ENCODE peak calls at places on chromosomes 13 and 19, in four cellular contexts. One of them, this sample, is unnamed.

GRCh38 chr13:28357247-28357825 is 137.6 kb downstream of the FLT1 start:
- DNase-seq in H54: no peak
- DNase-seq in ELR: peak
- DNase-seq in C1 segment of cervical spinal cord: no peak
- DNase-seq in this sample: no peak

GRCh38 chr13:50208826-50209335 is 193.6 kb downstream of the KCNRG start:
- DNase-seq in H54: peak
- DNase-seq in ELR: peak
- DNase-seq in C1 segment of cervical spinal cord: no peak
- DNase-seq in this sample: no peak

GRCh38 chr13:95023405-95023804 is 277.8 kb downstream of the ABCC4 start:
- DNase-seq in H54: no peak
- DNase-seq in ELR: peak
- DNase-seq in C1 segment of cervical spinal cord: no peak
- DNase-seq in this sample: peak

GRCh38 chr19:35710784-35711723 is 6.7 kb downstream of the ZBTB32 start:
- DNase-seq in H54: no peak
- DNase-seq in ELR: peak
- DNase-seq in C1 segment of cervical spinal cord: no peak
- DNase-seq in this sample: no peak

GRCh38 chr13:112984501-112984900 is 15.5 kb downstream of the MCF2L start:
- DNase-seq in H54: no peak
- DNase-seq in ELR: peak
- DNase-seq in C1 segment of cervical spinal cord: no peak
- DNase-seq in this sample: no peak

GRCh38 chr13:48532146-48532472 is 771 bp downstream of the RCBTB2 start:
- DNase-seq in H54: no peak
- DNase-seq in ELR: peak
- DNase-seq in C1 segment of cervical spinal cord: no peak
- DNase-seq in this sample: no peak

GRCh38 chr19:46350758-46351159 is 3.9 kb downstream of the PPP5C start:
- DNase-seq in H54: no peak
- DNase-seq in ELR: no peak
- DNase-seq in C1 segment of cervical spinal cord: no peak
- DNase-seq in this sample: no peak

GRCh38 chr19:38780443-38780842 is 7.1 kb upstream of the LGALS7 start:
- DNase-seq in H54: no peak
- DNase-seq in ELR: no peak
- DNase-seq in C1 segment of cervical spinal cord: no peak
- DNase-seq in this sample: no peak

GRCh38 chr19:3196064-3196932 is 10.6 kb downstream of the NCLN start:
- DNase-seq in H54: no peak
- DNase-seq in ELR: no peak
- DNase-seq in C1 segment of cervical spinal cord: no peak
- DNase-seq in this sample: no peak

GRCh38 chr19:2294377-2295335 is 12.7 kb upstream of the PEAK3 start:
- DNase-seq in H54: no peak
- DNase-seq in ELR: peak
- DNase-seq in C1 segment of cervical spinal cord: no peak
- DNase-seq in this sample: no peak